ENCODE peak calls at places on chromosomes 5 and 9, in seven cellular contexts. One of them, this sample, is unnamed.

GRCh38 chr5:39197556-39197955 is 21.8 kb downstream of the FYB1 start:
- DNase-seq in cardiac muscle cell: no peak
- DNase-seq in tibial nerve: no peak
- DNase-seq in CD8-positive, alpha-beta T cell: peak; percentile 70
- DNase-seq in left lung: no peak
- DNase-seq in colonic mucosa: no peak
- DNase-seq in lower lobe of right lung: no peak
- DNase-seq in this sample: no peak

GRCh38 chr5:134051305-134051704 is 46.5 kb upstream of the VDAC1 start:
- DNase-seq in colonic mucosa: no peak
- DNase-seq in left lung: no peak
- DNase-seq in tibial nerve: no peak
- DNase-seq in cardiac muscle cell: no peak
- DNase-seq in lower lobe of right lung: no peak
- DNase-seq in CD8-positive, alpha-beta T cell: no peak
- DNase-seq in this sample: no peak

GRCh38 chr5:1975898-1976765 is 93.4 kb upstream of the IRX4 start:
- DNase-seq in lower lobe of right lung: no peak
- DNase-seq in CD8-positive, alpha-beta T cell: no peak
- DNase-seq in cardiac muscle cell: no peak
- DNase-seq in colonic mucosa: no peak
- DNase-seq in left lung: no peak
- DNase-seq in tibial nerve: no peak
- DNase-seq in this sample: no peak

GRCh38 chr5:115271295-115272060 is 8.8 kb upstream of the PGGT1B start:
- DNase-seq in colonic mucosa: no peak
- DNase-seq in cardiac muscle cell: no peak
- DNase-seq in tibial nerve: no peak
- DNase-seq in lower lobe of right lung: no peak
- DNase-seq in CD8-positive, alpha-beta T cell: no peak
- DNase-seq in left lung: no peak
- DNase-seq in this sample: no peak

GRCh38 chr5:127092690-127093089 is 19.4 kb upstream of the C5orf63 start:
- DNase-seq in lower lobe of right lung: no peak
- DNase-seq in left lung: no peak
- DNase-seq in tibial nerve: no peak
- DNase-seq in colonic mucosa: no peak
- DNase-seq in cardiac muscle cell: peak; percentile 66
- DNase-seq in CD8-positive, alpha-beta T cell: no peak
- DNase-seq in this sample: no peak

GRCh38 chr9:124394596-124394995 is 20.6 kb downstream of the PSMB7 start:
- DNase-seq in cardiac muscle cell: no peak
- DNase-seq in tibial nerve: no peak
- DNase-seq in colonic mucosa: no peak
- DNase-seq in CD8-positive, alpha-beta T cell: no peak
- DNase-seq in lower lobe of right lung: no peak
- DNase-seq in left lung: no peak
- DNase-seq in this sample: no peak

GRCh38 chr5:123367739-123368138 is 55.5 kb downstream of the CEP120 start:
- DNase-seq in left lung: no peak
- DNase-seq in CD8-positive, alpha-beta T cell: no peak
- DNase-seq in lower lobe of right lung: no peak
- DNase-seq in cardiac muscle cell: peak; percentile 27
- DNase-seq in colonic mucosa: no peak
- DNase-seq in tibial nerve: no peak
- DNase-seq in this sample: no peak

GRCh38 chr9:97632406-97632991 is 669 bp downstream of the TSTD2 start:
- DNase-seq in lower lobe of right lung: peak; percentile 77
- DNase-seq in tibial nerve: no peak
- DNase-seq in CD8-positive, alpha-beta T cell: peak; percentile 22
- DNase-seq in cardiac muscle cell: peak; percentile 86
- DNase-seq in left lung: peak; percentile 51
- DNase-seq in colonic mucosa: peak; percentile 61
- DNase-seq in this sample: peak; percentile 73

GRCh38 chr9:70409280-70409679 is 5.2 kb downstream of the KLF9 start:
- DNase-seq in left lung: no peak
- DNase-seq in tibial nerve: no peak
- DNase-seq in colonic mucosa: no peak
- DNase-seq in cardiac muscle cell: peak; percentile 38
- DNase-seq in CD8-positive, alpha-beta T cell: no peak
- DNase-seq in lower lobe of right lung: no peak
- DNase-seq in this sample: no peak

GRCh38 chr5:158769702-158770101 is 330.0 kb downstream of the EBF1 start:
- DNase-seq in CD8-positive, alpha-beta T cell: no peak
- DNase-seq in colonic mucosa: no peak
- DNase-seq in tibial nerve: no peak
- DNase-seq in left lung: no peak
- DNase-seq in cardiac muscle cell: peak; percentile 50
- DNase-seq in lower lobe of right lung: no peak
- DNase-seq in this sample: no peak

GRCh38 chr5:54309237-54309636 is 1.1 kb downstream of the ARL15 start:
- DNase-seq in tibial nerve: no peak
- DNase-seq in left lung: no peak
- DNase-seq in colonic mucosa: peak; percentile 52
- DNase-seq in lower lobe of right lung: no peak
- DNase-seq in cardiac muscle cell: peak; percentile 18
- DNase-seq in CD8-positive, alpha-beta T cell: no peak
- DNase-seq in this sample: no peak

GRCh38 chr5:173018352-173018751 is 34.8 kb downstream of the ATP6V0E1 start:
- DNase-seq in left lung: no peak
- DNase-seq in colonic mucosa: no peak
- DNase-seq in CD8-positive, alpha-beta T cell: no peak
- DNase-seq in tibial nerve: no peak
- DNase-seq in lower lobe of right lung: no peak
- DNase-seq in cardiac muscle cell: no peak
- DNase-seq in this sample: no peak

GRCh38 chr9:81377310-81377709 is 312.0 kb downstream of the TLE1 start:
- DNase-seq in colonic mucosa: no peak
- DNase-seq in cardiac muscle cell: no peak
- DNase-seq in left lung: no peak
- DNase-seq in tibial nerve: no peak
- DNase-seq in CD8-positive, alpha-beta T cell: no peak
- DNase-seq in lower lobe of right lung: no peak
- DNase-seq in this sample: no peak

GRCh38 chr5:14946813-14947640 is 75.4 kb upstream of the ANKH start:
- DNase-seq in cardiac muscle cell: peak; percentile 21
- DNase-seq in colonic mucosa: peak; percentile 55
- DNase-seq in CD8-positive, alpha-beta T cell: peak; percentile 38
- DNase-seq in left lung: no peak
- DNase-seq in tibial nerve: no peak
- DNase-seq in lower lobe of right lung: no peak
- DNase-seq in this sample: no peak

GRCh38 chr5:112125910-112126309 is 293.2 kb downstream of the EPB41L4A start:
- DNase-seq in CD8-positive, alpha-beta T cell: no peak
- DNase-seq in colonic mucosa: no peak
- DNase-seq in cardiac muscle cell: no peak
- DNase-seq in tibial nerve: no peak
- DNase-seq in lower lobe of right lung: no peak
- DNase-seq in left lung: no peak
- DNase-seq in this sample: no peak

GRCh38 chr5:14574891-14575496 is 6.6 kb upstream of the OTULINL start:
- DNase-seq in cardiac muscle cell: no peak
- DNase-seq in CD8-positive, alpha-beta T cell: no peak
- DNase-seq in colonic mucosa: peak; percentile 89
- DNase-seq in left lung: peak; percentile 74
- DNase-seq in lower lobe of right lung: peak; percentile 53
- DNase-seq in tibial nerve: peak; percentile 62
- DNase-seq in this sample: no peak

GRCh38 chr9:456365-456764 is 241.7 kb downstream of the DOCK8 start:
- DNase-seq in cardiac muscle cell: peak; percentile 20
- DNase-seq in left lung: no peak
- DNase-seq in CD8-positive, alpha-beta T cell: no peak
- DNase-seq in tibial nerve: no peak
- DNase-seq in colonic mucosa: no peak
- DNase-seq in lower lobe of right lung: no peak
- DNase-seq in this sample: no peak

GRCh38 chr5:135441256-135441915 is 5.8 kb downstream of the DCANP1 start:
- DNase-seq in colonic mucosa: peak; percentile 19
- DNase-seq in cardiac muscle cell: no peak
- DNase-seq in left lung: no peak
- DNase-seq in tibial nerve: no peak
- DNase-seq in CD8-positive, alpha-beta T cell: no peak
- DNase-seq in lower lobe of right lung: no peak
- DNase-seq in this sample: peak; percentile 59

GRCh38 chr5:7728076-7728475 is 122.9 kb downstream of the CFAP90 start:
- DNase-seq in tibial nerve: peak; percentile 17
- DNase-seq in CD8-positive, alpha-beta T cell: no peak
- DNase-seq in colonic mucosa: no peak
- DNase-seq in cardiac muscle cell: no peak
- DNase-seq in left lung: no peak
- DNase-seq in lower lobe of right lung: no peak
- DNase-seq in this sample: no peak

GRCh38 chr5:130350131-130350530 is 445.9 kb downstream of the CHSY3 start:
- DNase-seq in left lung: no peak
- DNase-seq in lower lobe of right lung: no peak
- DNase-seq in tibial nerve: no peak
- DNase-seq in CD8-positive, alpha-beta T cell: no peak
- DNase-seq in cardiac muscle cell: no peak
- DNase-seq in colonic mucosa: no peak
- DNase-seq in this sample: no peak

GRCh38 chr9:129898205-129898604 is 62.9 kb downstream of the USP20 start:
- DNase-seq in cardiac muscle cell: peak; percentile 37
- DNase-seq in CD8-positive, alpha-beta T cell: no peak
- DNase-seq in left lung: peak; percentile 46
- DNase-seq in tibial nerve: no peak
- DNase-seq in colonic mucosa: peak; percentile 44
- DNase-seq in lower lobe of right lung: no peak
- DNase-seq in this sample: no peak

GRCh38 chr9:99134893-99135341 is 30.0 kb downstream of the TGFBR1 start:
- DNase-seq in left lung: no peak
- DNase-seq in tibial nerve: no peak
- DNase-seq in CD8-positive, alpha-beta T cell: peak; percentile 22
- DNase-seq in colonic mucosa: no peak
- DNase-seq in lower lobe of right lung: no peak
- DNase-seq in cardiac muscle cell: peak; percentile 53
- DNase-seq in this sample: no peak

GRCh38 chr9:93379051-93379450 is 72.4 kb upstream of the FAM120A start:
- DNase-seq in cardiac muscle cell: no peak
- DNase-seq in CD8-positive, alpha-beta T cell: no peak
- DNase-seq in lower lobe of right lung: no peak
- DNase-seq in colonic mucosa: no peak
- DNase-seq in left lung: no peak
- DNase-seq in tibial nerve: no peak
- DNase-seq in this sample: no peak

DNA sequence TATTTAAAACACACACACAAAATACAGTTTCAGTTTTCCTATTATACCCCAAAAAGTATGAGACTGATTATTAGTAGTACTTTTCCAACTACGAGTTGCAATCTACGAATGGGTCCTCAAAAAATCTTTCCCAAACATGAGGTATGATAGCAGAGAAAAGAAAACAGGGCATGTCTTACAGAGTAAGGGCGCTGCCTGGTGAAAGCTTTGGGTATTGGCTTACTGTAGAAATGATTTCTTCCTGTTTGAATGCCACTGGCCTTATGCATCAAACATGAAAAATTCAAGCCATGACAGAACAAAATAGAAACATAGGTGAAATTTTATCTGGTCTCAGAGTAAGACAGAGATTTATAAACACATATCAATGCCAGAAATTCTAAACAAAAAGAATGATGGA is 448.0 kb downstream of the SPOCK1 start:
- DNase-seq in colonic mucosa: no peak
- DNase-seq in cardiac muscle cell: no peak
- DNase-seq in CD8-positive, alpha-beta T cell: no peak
- DNase-seq in left lung: no peak
- DNase-seq in lower lobe of right lung: no peak
- DNase-seq in tibial nerve: no peak
- DNase-seq in this sample: no peak
- TF ChIP-seq CTCF in colonic mucosa: no peak
- TF ChIP-seq CTCF in cardiac muscle cell: peak; percentile 28
- TF ChIP-seq CTCF in CD8-positive, alpha-beta T cell: no peak
- TF ChIP-seq CTCF in left lung: no peak
- TF ChIP-seq CTCF in lower lobe of right lung: no peak
- TF ChIP-seq CTCF in tibial nerve: no peak
- TF ChIP-seq CTCF in this sample: no peak

GRCh38 chr5:78005021-78005785 is 229.1 kb upstream of the TBCA start:
- DNase-seq in cardiac muscle cell: peak; percentile 62
- DNase-seq in left lung: no peak
- DNase-seq in lower lobe of right lung: no peak
- DNase-seq in tibial nerve: no peak
- DNase-seq in CD8-positive, alpha-beta T cell: no peak
- DNase-seq in colonic mucosa: no peak
- DNase-seq in this sample: no peak

GRCh38 chr5:78003914-78004313 is 227.8 kb upstream of the TBCA start:
- DNase-seq in CD8-positive, alpha-beta T cell: no peak
- DNase-seq in lower lobe of right lung: no peak
- DNase-seq in colonic mucosa: no peak
- DNase-seq in tibial nerve: no peak
- DNase-seq in cardiac muscle cell: no peak
- DNase-seq in left lung: no peak
- DNase-seq in this sample: no peak

GRCh38 chr5:78004559-78004958 is 228.4 kb upstream of the TBCA start:
- DNase-seq in colonic mucosa: no peak
- DNase-seq in tibial nerve: no peak
- DNase-seq in cardiac muscle cell: no peak
- DNase-seq in left lung: no peak
- DNase-seq in lower lobe of right lung: no peak
- DNase-seq in CD8-positive, alpha-beta T cell: no peak
- DNase-seq in this sample: no peak

GRCh38 chr5:78002690-78003089 is 226.6 kb upstream of the TBCA start:
- DNase-seq in tibial nerve: no peak
- DNase-seq in colonic mucosa: no peak
- DNase-seq in left lung: no peak
- DNase-seq in CD8-positive, alpha-beta T cell: no peak
- DNase-seq in lower lobe of right lung: no peak
- DNase-seq in cardiac muscle cell: no peak
- DNase-seq in this sample: no peak

DNA sequence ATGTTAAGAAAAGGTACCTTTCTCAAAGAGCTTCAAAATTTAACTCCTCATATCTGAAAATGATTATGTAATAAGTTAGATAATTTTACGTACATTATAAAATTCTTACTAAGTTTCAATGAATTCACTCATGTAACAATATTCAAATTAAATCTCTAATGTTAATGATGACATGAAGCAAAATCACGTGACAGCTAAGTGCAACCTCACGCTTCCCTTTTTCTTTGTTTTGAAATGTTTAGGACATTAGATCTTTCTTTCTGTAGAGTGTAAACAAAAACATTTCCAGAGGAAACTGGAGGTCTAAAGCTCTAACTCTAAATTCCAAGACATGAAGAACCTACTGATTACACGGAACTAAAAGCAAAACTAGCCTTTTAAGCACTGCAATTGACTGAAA is 227.3 kb upstream of the TBCA start:
- DNase-seq in left lung: no peak
- DNase-seq in lower lobe of right lung: no peak
- DNase-seq in tibial nerve: no peak
- DNase-seq in CD8-positive, alpha-beta T cell: no peak
- DNase-seq in cardiac muscle cell: no peak
- DNase-seq in colonic mucosa: no peak
- DNase-seq in this sample: no peak
- H3K4me3 ChIP-seq in left lung: no peak overlapping the region
- H3K4me3 ChIP-seq in lower lobe of right lung: no peak overlapping the region
- H3K4me3 ChIP-seq in tibial nerve: no peak overlapping the region
- H3K4me3 ChIP-seq in CD8-positive, alpha-beta T cell: no peak overlapping the region
- H3K4me3 ChIP-seq in cardiac muscle cell: no peak overlapping the region
- H3K4me3 ChIP-seq in colonic mucosa: no peak overlapping the region
- H3K4me3 ChIP-seq in this sample: no peak overlapping the region

GRCh38 chr5:32511778-32512374 is 67.3 kb upstream of the ZFR start:
- DNase-seq in tibial nerve: no peak
- DNase-seq in cardiac muscle cell: no peak
- DNase-seq in colonic mucosa: no peak
- DNase-seq in lower lobe of right lung: no peak
- DNase-seq in left lung: no peak
- DNase-seq in CD8-positive, alpha-beta T cell: peak; percentile 13
- DNase-seq in this sample: no peak
- H3K27ac ChIP-seq in tibial nerve: no peak overlapping the region
- H3K27ac ChIP-seq in cardiac muscle cell: no peak overlapping the region
- H3K27ac ChIP-seq in colonic mucosa: no peak overlapping the region
- H3K27ac ChIP-seq in lower lobe of right lung: no peak overlapping the region
- H3K27ac ChIP-seq in left lung: no peak overlapping the region
- H3K27ac ChIP-seq in CD8-positive, alpha-beta T cell: no peak overlapping the region
- H3K27ac ChIP-seq in this sample: no peak overlapping the region

GRCh38 chr5:6574537-6574936 is 58.3 kb downstream of the NSUN2 start:
- DNase-seq in CD8-positive, alpha-beta T cell: no peak
- DNase-seq in left lung: no peak
- DNase-seq in colonic mucosa: no peak
- DNase-seq in cardiac muscle cell: no peak
- DNase-seq in tibial nerve: no peak
- DNase-seq in lower lobe of right lung: no peak
- DNase-seq in this sample: no peak
- TF ChIP-seq CTCF in CD8-positive, alpha-beta T cell: no peak
- TF ChIP-seq CTCF in left lung: no peak
- TF ChIP-seq CTCF in colonic mucosa: no peak
- TF ChIP-seq CTCF in cardiac muscle cell: no peak
- TF ChIP-seq CTCF in tibial nerve: no peak
- TF ChIP-seq CTCF in lower lobe of right lung: no peak
- TF ChIP-seq CTCF in this sample: no peak